ENCODE peak calls at places on chromosomes 1 and 21, in five cellular contexts. K is ureter; U is T47D; I is T-helper 9 cell; V is effector memory CD4-positive, alpha-beta T cell. E is an unnamed sample.

GRCh38 chr1:117613969-117614865 is 8.4 kb downstream of the TENT5C start:
- DNase-seq in K (no peak), U (no peak), I (no peak), V (no peak), E (no peak)

GRCh38 chr21:29449306-29449940 is 150.7 kb downstream of the BACH1 start:
- DNase-seq in K (no peak), U (no peak), I (no peak), V (peak), E (no peak)

GRCh38 chr1:28066393-28067154 is 21.8 kb downstream of the EYA3 start:
- DNase-seq in K (no peak), U (no peak), I (no peak), V (no peak), E (no peak)

GRCh38 chr1:234617986-234618725 is 8.2 kb upstream of the IRF2BP2 start:
- DNase-seq in K (no peak), U (peak), I (no peak), V (no peak), E (no peak)

GRCh38 chr1:24283326-24284155 is 35.6 kb upstream of the GRHL3 start:
- DNase-seq in K (no peak), U (peak), I (no peak), V (no peak), E (no peak)

GRCh38 chr1:64451449-64451848 is 18.5 kb upstream of the CACHD1 start:
- DNase-seq in K (no peak), U (no peak), I (no peak), V (no peak), E (no peak)

GRCh38 chr1:15153842-15154479 is 414 bp downstream of the TMEM51 start:
- DNase-seq in K (peak), U (peak), I (no peak), V (no peak), E (peak)

GRCh38 chr1:216562383-216562782 is 139.1 kb upstream of the USH2A start:
- DNase-seq in K (no peak), U (peak), I (no peak), V (no peak), E (no peak)

GRCh38 chr1:117631361-117631760 is 25.5 kb downstream of the TENT5C start:
- DNase-seq in K (no peak), U (peak), I (no peak), V (no peak), E (peak)

GRCh38 chr1:19885821-19886220 is 3.6 kb downstream of the OTUD3 start:
- DNase-seq in K (no peak), U (no peak), I (no peak), V (no peak), E (no peak)

GRCh38 chr1:11736746-11737639 is 1.1 kb downstream of the AGTRAP start:
- DNase-seq in K (peak), U (no peak), I (peak), V (peak), E (peak)

GRCh38 chr1:43053040-43053439 is 94.4 kb upstream of the SLC2A1 start:
- DNase-seq in K (no peak), U (no peak), I (no peak), V (no peak), E (no peak)

GRCh38 chr1:30414086-30414850 is 309.1 kb downstream of the MATN1 start:
- DNase-seq in K (peak), U (no peak), I (no peak), V (no peak), E (peak)

GRCh38 chr1:111956155-111956817 is 33.2 kb downstream of the KCND3 start:
- DNase-seq in K (no peak), U (no peak), I (no peak), V (no peak), E (peak)

GRCh38 chr21:46110499-46111192 is 12.7 kb downstream of the COL6A2 start:
- DNase-seq in K (peak), U (peak), I (no peak), V (no peak), E (peak)

GRCh38 chr1:245520611-245521010 is 365.8 kb downstream of the KIF26B start:
- DNase-seq in K (no peak), U (no peak), I (no peak), V (no peak), E (no peak)

GRCh38 chr1:2583331-2583791 is 3.2 kb upstream of the PRXL2B start:
- DNase-seq in K (no peak), U (no peak), I (no peak), V (no peak), E (no peak)

GRCh38 chr1:55556378-55556777 is 341.2 kb upstream of the USP24 start:
- DNase-seq in K (no peak), U (no peak), I (no peak), V (no peak), E (no peak)

GRCh38 chr1:101438359-101438758 is 201.5 kb downstream of the S1PR1 start:
- DNase-seq in K (no peak), U (no peak), I (no peak), V (no peak), E (no peak)

GRCh38 chr1:9013824-9014223 is 12.4 kb downstream of the SLC2A7 start:
- DNase-seq in K (no peak), U (no peak), I (no peak), V (no peak), E (no peak)

GRCh38 chr1:205477759-205478247 is 22.0 kb upstream of the BLACAT1 start:
- DNase-seq in K (peak), U (peak), I (no peak), V (no peak), E (peak)

GRCh38 chr1:19122668-19123067 is 87.4 kb downstream of the UBR4 start:
- DNase-seq in K (peak), U (no peak), I (no peak), V (no peak), E (no peak)

GRCh38 chr1:192809286-192810252 is 730 bp downstream of the RGS2 start:
- DNase-seq in K (peak), U (peak), I (peak), V (peak), E (peak)

GRCh38 chr1:115069186-115069585 is 20.1 kb downstream of the TSPAN2 start:
- DNase-seq in K (no peak), U (no peak), I (no peak), V (no peak), E (no peak)

GRCh38 chr1:108664426-108664950 is 3.6 kb upstream of the HENMT1 start:
- DNase-seq in K (no peak), U (no peak), I (no peak), V (no peak), E (no peak)

GRCh38 chr1:65467536-65467935 is 47.1 kb downstream of the LEPR start:
- DNase-seq in K (no peak), U (no peak), I (no peak), V (no peak), E (no peak)

GRCh38 chr1:47993881-47994625 is 3.1 kb downstream of the TRABD2B start:
- DNase-seq in K (no peak), U (no peak), I (no peak), V (no peak), E (no peak)

E was measured in lung.